ENCODE peak calls at places on chromosomes 2 and 18, in seven cellular contexts. U is CD4-positive, alpha-beta T cell; Z is lower lobe of right lung; N is fibroblast of lung; F is cardiac muscle cell; G is neural progenitor cell; M is Caco-2. E is an unnamed sample.

GRCh38 chr18:45984546-45985235 is 17.6 kb upstream of the EPG5 start:
- DNase-seq in U (no peak), Z (no peak), N (no peak), F (no peak), G (no peak), M (no peak), E (no peak)

GRCh38 chr2:188158337-188159100 is 133.2 kb upstream of the GULP1 start:
- DNase-seq in U (no peak), Z (no peak), N (no peak), F (no peak), G (no peak), M (no peak), E (no peak)

GRCh38 chr2:221289846-221290245 is 282.3 kb downstream of the EPHA4 start:
- DNase-seq in U (no peak), Z (no peak), N (no peak), F (no peak), G (no peak), M (no peak), E (no peak)

GRCh38 chr2:232537079-232537478 is 2.4 kb upstream of the CHRNG start:
- DNase-seq in U (no peak), Z (peak), N (no peak), F (peak), G (peak), M (no peak), E (no peak)

GRCh38 chr2:130391872-130392670 is 36.2 kb downstream of the PTPN18 start:
- DNase-seq in U (no peak), Z (no peak), N (no peak), F (peak), G (no peak), M (no peak), E (no peak)

GRCh38 chr18:49749563-49749962 is 63.8 kb downstream of the ACAA2 start:
- DNase-seq in U (no peak), Z (no peak), N (no peak), F (no peak), G (no peak), M (no peak), E (no peak)

GRCh38 chr2:218194880-218195279 is 22.1 kb upstream of the ARPC2 start:
- DNase-seq in U (no peak), Z (no peak), N (peak), F (no peak), G (no peak), M (no peak), E (no peak)

GRCh38 chr2:172079838-172080640 is 5.3 kb upstream of the DLX1 start:
- DNase-seq in U (no peak), Z (no peak), N (no peak), F (no peak), G (peak), M (no peak), E (no peak)

GRCh38 chr2:189442468-189442867 is 1.2 kb downstream of the WDR75 start:
- DNase-seq in U (no peak), Z (no peak), N (no peak), F (no peak), G (no peak), M (no peak), E (no peak)

GRCh38 chr2:69789762-69790600 is 39.5 kb upstream of the GMCL1 start:
- DNase-seq in U (no peak), Z (no peak), N (no peak), F (no peak), G (no peak), M (no peak), E (no peak)

GRCh38 chr2:136920652-136921333 is 155.4 kb downstream of the THSD7B start:
- DNase-seq in U (no peak), Z (no peak), N (no peak), F (no peak), G (peak), M (no peak), E (no peak)

GRCh38 chr18:12742453-12742852 is 39.6 kb downstream of the PSMG2 start:
- DNase-seq in U (no peak), Z (no peak), N (peak), F (no peak), G (no peak), M (no peak), E (no peak)

GRCh38 chr2:212831671-212832199 is 293.1 kb upstream of the ERBB4 start:
- DNase-seq in U (no peak), Z (peak), N (no peak), F (no peak), G (no peak), M (no peak), E (no peak)

GRCh38 chr2:29201979-29202378 is 86.8 kb downstream of the CLIP4 start:
- DNase-seq in U (no peak), Z (no peak), N (no peak), F (no peak), G (peak), M (no peak), E (no peak)

DNA sequence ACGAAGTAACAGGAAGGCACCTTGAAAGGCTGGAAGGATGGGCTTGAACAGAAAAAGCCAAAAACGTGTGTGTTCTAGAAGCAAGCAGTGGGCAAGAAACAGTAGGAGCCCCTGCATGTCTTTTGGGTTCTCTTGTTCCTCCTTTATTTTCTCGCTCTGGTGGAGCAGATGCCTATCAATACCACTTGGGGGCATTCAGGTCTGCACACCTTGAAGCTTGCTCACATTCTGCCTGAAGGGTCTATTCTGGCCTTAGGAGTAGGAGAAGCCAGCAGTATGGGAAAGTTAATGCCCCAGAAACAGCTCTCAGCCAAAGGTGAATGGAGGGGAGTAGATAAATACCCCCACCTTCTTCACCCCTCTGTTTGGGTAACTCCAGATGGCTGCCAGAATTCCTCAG is 204.5 kb downstream of the TXNL1 start:
- DNase-seq in U (no peak), Z (no peak), N (no peak), F (no peak), G (no peak), M (no peak), E (no peak)
- TF ChIP-seq CTCF in U (no peak), Z (no peak), N (no peak), F (no peak), G (no peak), M (no peak), E (no peak)

GRCh38 chr18:33239298-33239697 is 201.2 kb downstream of the CCDC178 start:
- DNase-seq in U (no peak), Z (no peak), N (no peak), F (no peak), G (no peak), M (no peak), E (no peak)
- TF ChIP-seq CTCF in U (no peak), Z (no peak), N (no peak), F (no peak), G (no peak), M (no peak), E (no peak)

GRCh38 chr2:27409321-27410073 is at the start of gene PPM1G:
- DNase-seq in U (peak), Z (peak), N (peak), F (peak), G (peak), M (peak), E (peak)
- TF ChIP-seq CTCF in U (no peak), Z (no peak), N (no peak), F (no peak), G (no peak), M (no peak), E (no peak)

GRCh38 chr2:163773276-163773675 is 37.5 kb upstream of the FIGN start:
- DNase-seq in U (no peak), Z (no peak), N (no peak), F (no peak), G (no peak), M (no peak), E (no peak)

GRCh38 chr2:163778045-163778753 is 42.4 kb upstream of the FIGN start:
- DNase-seq in U (no peak), Z (no peak), N (peak), F (no peak), G (no peak), M (no peak), E (no peak)

GRCh38 chr2:163771596-163771995 is 35.8 kb upstream of the FIGN start:
- DNase-seq in U (no peak), Z (no peak), N (no peak), F (no peak), G (no peak), M (no peak), E (no peak)

GRCh38 chr2:163775304-163775703 is 39.5 kb upstream of the FIGN start:
- DNase-seq in U (no peak), Z (no peak), N (no peak), F (no peak), G (no peak), M (no peak), E (no peak)

DNA sequence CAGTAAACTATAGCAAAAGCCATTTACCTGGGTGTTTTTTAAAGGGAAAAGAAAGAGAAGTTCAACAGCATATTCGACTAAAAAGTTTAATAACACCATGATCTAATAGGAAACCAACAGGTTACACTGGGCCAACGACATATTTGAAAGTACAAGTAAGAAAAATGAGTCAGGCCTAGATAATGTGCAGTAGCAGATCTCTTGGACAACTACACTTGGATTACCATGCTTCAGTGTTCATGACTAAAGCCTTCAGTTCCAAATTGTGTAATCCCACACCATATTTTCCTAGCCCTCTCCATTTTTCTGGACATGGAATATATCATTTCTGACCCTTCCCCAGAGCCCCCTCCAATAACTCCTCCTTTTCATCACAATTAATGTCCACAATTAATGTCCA is 39.1 kb upstream of the FIGN start:
- DNase-seq in U (no peak), Z (no peak), N (peak), F (no peak), G (no peak), M (no peak), E (no peak)
- TF ChIP-seq CTCF in U (no peak), Z (no peak), N (no peak), F (no peak), G (no peak), M (no peak), E (no peak)

GRCh38 chr2:43773876-43774613 is at the start of gene DYNC2LI1:
- DNase-seq in U (peak), Z (peak), N (peak), F (peak), G (peak), M (peak), E (peak)
- TF ChIP-seq CTCF in U (no peak), Z (no peak), N (no peak), F (no peak), G (no peak), M (no peak), E (no peak)

GRCh38 chr18:22224339-22224738 is 55.0 kb downstream of the GATA6 start:
- DNase-seq in U (no peak), Z (no peak), N (no peak), F (no peak), G (no peak), M (no peak), E (no peak)

GRCh38 chr18:22223961-22224322 is 54.6 kb downstream of the GATA6 start:
- DNase-seq in U (no peak), Z (no peak), N (no peak), F (no peak), G (no peak), M (no peak), E (no peak)

GRCh38 chr18:22221350-22221749 is 52.0 kb downstream of the GATA6 start:
- DNase-seq in U (no peak), Z (no peak), N (no peak), F (no peak), G (no peak), M (no peak), E (no peak)

GRCh38 chr18:22223263-22223960 is 54.0 kb downstream of the GATA6 start:
- DNase-seq in U (no peak), Z (peak), N (peak), F (no peak), G (no peak), M (peak), E (peak)

GRCh38 chr18:22219568-22220355 is 50.4 kb downstream of the GATA6 start:
- DNase-seq in U (no peak), Z (no peak), N (no peak), F (no peak), G (peak), M (no peak), E (no peak)
- TF ChIP-seq CTCF in U (no peak), Z (no peak), N (no peak), F (peak), G (peak), M (no peak), E (no peak)

GRCh38 chr2:197265931-197266330 is 44.6 kb downstream of the ANKRD44 start:
- DNase-seq in U (no peak), Z (no peak), N (no peak), F (no peak), G (no peak), M (no peak), E (no peak)

GRCh38 chr2:197261808-197262226 is 48.8 kb downstream of the ANKRD44 start:
- DNase-seq in U (no peak), Z (no peak), N (peak), F (no peak), G (no peak), M (no peak), E (no peak)

GRCh38 chr2:197264332-197264731 is 46.2 kb downstream of the ANKRD44 start:
- DNase-seq in U (no peak), Z (no peak), N (no peak), F (no peak), G (no peak), M (no peak), E (no peak)

GRCh38 chr2:197266477-197266876 is 44.1 kb downstream of the ANKRD44 start:
- DNase-seq in U (no peak), Z (no peak), N (no peak), F (no peak), G (no peak), M (no peak), E (no peak)

DNA sequence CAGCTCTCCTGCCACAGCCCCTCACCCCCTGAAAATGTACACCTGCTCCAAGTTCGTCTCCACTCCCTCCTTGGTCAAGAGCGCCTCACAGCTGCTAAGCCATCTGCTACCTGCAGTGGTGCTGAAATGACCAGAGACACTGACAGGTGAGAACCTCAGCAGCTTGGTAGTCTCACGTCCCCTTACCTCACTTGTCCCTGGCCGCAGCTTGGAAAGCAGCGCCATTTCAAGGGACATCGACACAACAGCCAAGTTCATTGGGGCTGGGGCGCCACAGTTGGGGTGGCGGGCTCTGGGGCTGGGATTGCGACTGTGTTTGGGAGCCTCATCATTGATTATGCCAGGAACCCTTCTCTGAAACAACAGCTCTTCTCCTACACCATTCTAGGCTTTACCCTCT is 47.5 kb downstream of the ANKRD44 start:
- DNase-seq in U (no peak), Z (no peak), N (no peak), F (no peak), G (no peak), M (no peak), E (no peak)
- TF ChIP-seq CTCF in U (no peak), Z (no peak), N (no peak), F (no peak), G (no peak), M (no peak), E (no peak)

GRCh38 chr2:140975237-140975636 is 1155.6 kb downstream of the LRP1B start:
- DNase-seq in U (no peak), Z (no peak), N (peak), F (no peak), G (no peak), M (no peak), E (no peak)

DNA sequence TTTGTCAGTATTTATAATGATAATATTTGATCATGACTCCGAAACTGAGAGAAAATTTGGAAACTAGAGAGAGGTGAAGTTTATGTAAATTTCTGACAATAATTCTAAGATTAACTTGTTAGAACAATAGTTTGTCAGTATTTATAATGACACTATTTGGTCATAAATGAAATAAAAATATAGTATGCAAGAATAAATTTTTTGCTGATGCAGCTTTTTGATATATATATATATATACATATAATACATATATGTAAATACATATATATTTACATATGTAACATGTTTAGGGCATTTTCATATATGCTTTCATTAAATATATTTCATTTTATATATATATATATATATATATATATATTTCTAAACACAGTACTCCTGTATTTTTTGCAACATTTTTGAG is 1158.1 kb downstream of the LRP1B start:
- DNase-seq in U (no peak), Z (no peak), N (no peak), F (no peak), G (no peak), M (no peak), E (no peak)
- TF ChIP-seq CTCF in U (no peak), Z (no peak), N (no peak), F (no peak), G (no peak), M (no peak), E (no peak)